ENCODE peak calls at places on chromosomes 16 and 17, in four cellular contexts. W is A549, Y is K562, C is HepG2. N is an unnamed sample.

GRCh38 chr17:12814718-12815117 is 25.4 kb downstream of the ARHGAP44 start:
- DNase-seq in W (no peak), C (no peak), Y (no peak), N (no peak)

GRCh38 chr16:87844374-87844733 is 25.0 kb downstream of the SLC7A5 start:
- DNase-seq in C (no peak), W (no peak), Y (no peak), N (no peak)

GRCh38 chr17:42180411-42180921 is 476 bp downstream of the KCNH4 start:
- DNase-seq in Y (no peak), W (no peak), C (no peak), N (no peak)

GRCh38 chr17:27340990-27341595 is 47.2 kb downstream of the WSB1 start:
- DNase-seq in C (no peak), Y (no peak), W (no peak), N (no peak)

GRCh38 chr16:17380613-17381012 is 90.1 kb downstream of the XYLT1 start:
- DNase-seq in W (no peak), C (no peak), Y (no peak), N (no peak)

GRCh38 chr17:60155815-60156214 is 6.0 kb downstream of the CA4 start:
- DNase-seq in Y (no peak), W (no peak), C (no peak), N (no peak)

GRCh38 chr17:18111330-18111971 is 2.9 kb downstream of the MYO15A start:
- DNase-seq in Y (no peak), C (no peak), W (no peak), N (no peak)

GRCh38 chr16:56611281-56611833 is 3.0 kb downstream of the MT2A start:
- DNase-seq in W (peak), Y (no peak), C (peak), N (no peak)

GRCh38 chr16:58036943-58037342 is 11.4 kb downstream of the MMP15 start:
- DNase-seq in Y (no peak), W (no peak), C (no peak), N (no peak)

GRCh38 chr16:57846078-57846697 is 43.9 kb upstream of the KIFC3 start:
- DNase-seq in W (no peak), C (no peak), Y (no peak), N (no peak)

GRCh38 chr17:37220609-37220953 is 155.2 kb upstream of the C17orf78 start:
- DNase-seq in W (peak), Y (no peak), C (no peak), N (no peak)

DNA sequence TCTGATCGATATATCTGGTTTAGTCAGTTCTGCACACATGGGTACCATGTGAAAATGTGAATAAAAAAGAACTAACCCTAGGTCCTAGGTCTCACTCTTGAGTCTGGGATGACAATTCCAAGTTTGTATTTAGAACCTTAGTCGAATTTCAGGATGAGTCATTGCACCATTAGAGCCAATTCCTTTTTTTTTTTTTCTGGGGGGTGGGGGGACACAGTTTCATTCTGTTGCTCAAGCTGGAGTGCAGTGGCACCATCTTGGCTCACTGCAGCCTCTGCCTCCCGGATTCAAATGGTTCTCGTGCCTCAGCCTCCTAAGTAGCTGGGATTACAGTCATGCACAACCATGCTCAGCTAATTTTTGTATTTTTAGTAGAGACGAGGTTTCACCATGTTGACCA is 41.6 kb downstream of the SPAG9 start:
- DNase-seq in Y (no peak), C (no peak), W (no peak), N (no peak)
- TF ChIP-seq POLR2AphosphoS2 in Y (no peak), C (no peak), W (no peak), N (no peak)

GRCh38 chr17:43468746-43469544 is 14.8 kb upstream of the DHX8 start:
- DNase-seq in W (peak), C (peak), Y (no peak), N (no peak)
- TF ChIP-seq POLR2AphosphoS2 in W (no peak), C (no peak), Y (no peak), N (no peak)

GRCh38 chr17:45227631-45228120 is 6.0 kb downstream of the FMNL1 start:
- DNase-seq in W (no peak), C (no peak), Y (no peak), N (no peak)

GRCh38 chr17:45228121-45228941 is 6.6 kb downstream of the FMNL1 start:
- DNase-seq in C (no peak), Y (no peak), W (peak), N (no peak)

GRCh38 chr17:45229681-45230409 is 8.2 kb downstream of the FMNL1 start:
- DNase-seq in W (no peak), C (no peak), Y (no peak), N (no peak)

GRCh38 chr17:45230410-45230786 is 8.7 kb downstream of the FMNL1 start:
- DNase-seq in Y (no peak), W (no peak), C (no peak), N (no peak)

GRCh38 chr17:45228985-45229517 is 7.4 kb downstream of the FMNL1 start:
- DNase-seq in Y (peak), W (peak), C (peak), N (peak)
- TF ChIP-seq POLR2AphosphoS2 in Y (no peak), W (no peak), C (no peak), N (peak)

GRCh38 chr17:58279016-58279671 is 1.6 kb downstream of the MPO start:
- DNase-seq in Y (peak), C (no peak), W (no peak), N (no peak)
- TF ChIP-seq POLR2AphosphoS2 in Y (no peak), C (no peak), W (no peak), N (no peak)

GRCh38 chr16:13426279-13426678 is 493.7 kb upstream of the ERCC4 start:
- DNase-seq in W (peak), Y (peak), C (peak), N (no peak)
- TF ChIP-seq POLR2AphosphoS2 in W (no peak), Y (no peak), C (no peak), N (no peak)

GRCh38 chr17:77313831-77314230 is 173.1 kb downstream of the SEC14L1 start:
- DNase-seq in Y (no peak), W (no peak), C (no peak), N (no peak)

GRCh38 chr17:77311371-77311981 is 170.7 kb downstream of the SEC14L1 start:
- DNase-seq in C (no peak), Y (no peak), W (no peak), N (no peak)

GRCh38 chr17:77314601-77315000 is 173.8 kb downstream of the SEC14L1 start:
- DNase-seq in Y (no peak), W (no peak), C (no peak), N (no peak)

GRCh38 chr17:77312061-77312684 is 171.4 kb downstream of the SEC14L1 start:
- DNase-seq in W (no peak), C (no peak), Y (no peak), N (no peak)

DNA sequence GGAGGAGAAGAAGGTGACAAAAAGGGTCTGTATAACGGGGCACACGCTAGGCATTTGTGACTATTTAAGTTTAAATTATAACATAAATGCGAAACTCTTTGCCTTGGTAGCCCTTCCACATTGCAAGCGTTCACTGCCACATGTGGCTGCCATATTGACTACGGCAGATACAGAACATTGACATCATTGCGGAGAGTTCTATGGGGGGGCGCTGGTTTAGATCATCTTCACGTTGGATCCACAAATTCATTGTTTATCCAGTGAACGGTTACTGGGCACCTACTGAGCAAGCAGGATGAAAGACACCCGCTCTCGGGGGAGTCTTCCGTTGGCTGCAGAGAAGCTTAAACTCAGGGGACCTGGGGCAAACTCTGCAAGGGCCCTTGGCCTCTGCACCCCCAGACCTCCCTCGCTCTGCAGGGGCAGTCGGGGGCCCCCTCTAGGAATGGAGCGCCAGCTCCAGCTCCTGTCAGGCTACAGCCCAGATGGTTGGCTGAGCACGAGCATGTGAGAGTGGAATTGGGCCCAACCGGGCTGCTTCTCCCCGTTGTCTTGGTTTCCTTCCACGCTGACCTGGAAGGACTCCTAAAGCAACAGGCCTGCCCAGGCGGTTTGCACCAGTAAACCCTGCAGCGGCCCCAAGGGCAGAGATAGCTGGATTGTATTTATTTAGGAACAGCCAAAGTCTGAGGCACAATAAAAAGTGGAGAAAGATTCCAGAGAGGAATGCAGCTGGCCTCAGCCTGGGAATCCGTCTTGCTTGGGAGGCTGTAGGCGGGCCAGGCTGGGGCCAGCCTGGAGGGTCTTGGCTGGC is 172.2 kb downstream of the SEC14L1 start:
- DNase-seq in C (peak), Y (no peak), W (no peak), N (no peak)
- TF ChIP-seq POLR2AphosphoS2 in C (no peak), Y (no peak), W (no peak), N (no peak)

DNA sequence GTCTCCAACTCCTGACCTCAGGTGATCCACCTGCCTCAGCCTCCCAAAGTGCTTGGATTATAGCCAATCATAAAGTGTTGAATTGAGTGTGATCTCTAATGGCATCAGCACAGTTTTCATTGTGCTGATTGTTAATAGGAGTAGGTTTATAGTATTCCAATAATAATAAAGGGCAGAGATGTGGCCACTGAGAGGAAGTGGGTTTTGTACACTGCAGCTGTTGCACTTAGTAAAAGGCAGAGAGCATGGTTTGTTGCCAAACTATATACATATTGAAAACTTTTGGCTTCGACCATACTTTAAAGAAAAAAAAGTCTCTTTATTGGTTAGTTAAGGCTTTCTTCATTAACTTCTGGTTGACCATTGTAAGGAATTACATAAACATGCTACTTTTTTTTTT is 185.9 kb downstream of the CDK5R1 start:
- DNase-seq in W (no peak), Y (no peak), C (no peak), N (no peak)
- TF ChIP-seq POLR2AphosphoS2 in W (no peak), Y (no peak), C (no peak), N (no peak)

DNA sequence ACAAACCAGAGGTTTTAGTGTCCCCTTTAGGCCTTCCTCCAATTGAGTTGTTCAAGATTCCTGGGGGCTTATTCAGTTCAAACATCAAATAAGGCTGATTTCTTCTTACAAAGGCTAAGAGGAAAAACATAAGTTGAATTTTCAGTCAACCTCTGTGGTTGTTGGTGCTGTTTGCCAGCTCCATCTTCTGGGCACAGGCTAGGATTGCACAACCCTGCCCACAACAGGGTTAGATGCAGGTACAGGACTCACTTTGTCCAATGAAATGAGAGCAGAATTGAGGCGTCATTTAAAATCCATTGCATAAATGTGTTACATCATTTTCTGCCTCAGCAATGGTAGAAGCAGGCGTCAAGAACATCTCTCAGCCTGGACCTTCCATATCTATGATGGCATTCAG is 173.3 kb downstream of the PMP22 start:
- DNase-seq in Y (no peak), W (peak), C (no peak), N (no peak)
- TF ChIP-seq POLR2AphosphoS2 in Y (no peak), W (no peak), C (no peak), N (no peak)

GRCh38 chr16:89326721-89327120 is 109.2 kb downstream of the ZNF778 start:
- DNase-seq in W (no peak), Y (no peak), C (no peak), N (no peak)

GRCh38 chr16:89322381-89323119 is 105.0 kb downstream of the ZNF778 start:
- DNase-seq in W (peak), Y (peak), C (peak), N (no peak)

GRCh38 chr16:89323120-89323960 is 105.8 kb downstream of the ZNF778 start:
- DNase-seq in C (no peak), W (no peak), Y (no peak), N (no peak)

GRCh38 chr16:89325861-89326471 is 108.5 kb downstream of the ZNF778 start:
- DNase-seq in Y (peak), C (no peak), W (peak), N (no peak)

DNA sequence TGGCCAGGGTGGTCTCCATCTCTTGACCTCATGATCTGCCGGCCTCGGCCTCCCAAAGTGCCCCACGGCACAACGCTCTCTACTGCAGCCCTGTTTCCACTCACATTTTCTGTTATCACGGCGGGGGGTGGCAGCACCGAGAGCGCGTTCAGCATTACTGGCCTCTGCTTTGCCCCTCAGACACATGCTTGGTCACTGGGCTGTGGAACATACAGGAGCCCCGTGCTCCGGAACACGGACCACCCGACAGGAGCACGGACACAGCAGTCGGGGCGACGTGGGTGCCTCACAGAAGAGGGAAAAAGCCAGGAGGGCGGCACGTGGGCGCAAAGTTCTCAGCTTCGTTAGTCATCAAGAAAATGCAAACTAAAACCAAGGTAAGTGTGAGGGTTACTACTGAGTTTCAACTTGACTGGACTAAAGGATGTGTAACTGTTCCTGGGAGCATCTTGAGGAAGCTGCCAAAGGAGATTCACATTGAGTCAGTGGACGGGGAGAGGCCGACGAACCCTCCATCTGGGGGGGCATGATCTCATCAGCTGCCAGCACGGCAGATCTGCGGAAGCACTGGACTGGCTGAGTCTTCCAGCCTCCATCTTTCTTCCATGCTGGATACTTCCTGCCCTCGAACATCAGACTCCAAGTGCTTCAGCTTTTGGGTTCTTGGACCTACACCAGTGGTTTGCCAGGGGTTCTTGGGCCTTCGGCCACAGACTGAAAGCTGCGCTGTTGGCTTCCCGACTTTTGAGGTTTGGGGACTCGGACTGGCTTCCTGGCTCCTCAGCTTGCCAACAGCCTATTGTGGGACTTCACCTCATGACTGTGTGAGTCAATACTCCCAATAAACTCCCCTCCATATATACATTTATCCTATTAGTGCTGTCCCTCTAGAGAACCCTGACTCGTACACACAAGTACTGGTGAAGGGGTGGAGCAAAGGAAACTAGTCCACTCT is 106.8 kb downstream of the ZNF778 start:
- DNase-seq in Y (no peak), C (no peak), W (no peak), N (peak)
- TF ChIP-seq POLR2AphosphoS2 in Y (no peak), C (no peak), W (no peak), N (no peak)

GRCh38 chr17:1110524-1110843 is 69.3 kb downstream of the ABR start:
- DNase-seq in Y (no peak), C (no peak), W (no peak), N (no peak)

GRCh38 chr17:1108810-1109605 is 70.8 kb downstream of the ABR start:
- DNase-seq in Y (no peak), C (no peak), W (peak), N (no peak)

GRCh38 chr17:1108560-1108809 is 71.3 kb downstream of the ABR start:
- DNase-seq in Y (no peak), W (no peak), C (no peak), N (no peak)

GRCh38 chr17:1110844-1111598 is 68.8 kb downstream of the ABR start:
- DNase-seq in Y (no peak), C (peak), W (peak), N (no peak)

GRCh38 chr17:1109606-1110523 is 69.9 kb downstream of the ABR start:
- DNase-seq in C (peak), Y (no peak), W (peak), N (no peak)
- TF ChIP-seq POLR2AphosphoS2 in C (no peak), Y (no peak), W (no peak), N (no peak)